ENCODE peak calls at places on chromosomes 13 and 19, in four cellular contexts. N is OCI-M1; Q is iPS-NIHi11; K is CD4-positive, alpha-beta memory T cell. R is an unnamed sample.

GRCh38 chr13:37870895-37871550 is 1.5 kb upstream of the TRPC4 start:
- DNase-seq in N (no peak), Q (peak), K (no peak), R (peak)

GRCh38 chr19:45477713-45478453 is 10.1 kb downstream of the FOSB start:
- DNase-seq in N (no peak), Q (no peak), K (no peak), R (peak)

GRCh38 chr19:3483226-3483628 is at the start of gene SMIM44:
- DNase-seq in N (no peak), Q (no peak), K (no peak), R (no peak)

GRCh38 chr19:6103217-6103644 is 7.1 kb downstream of the RFX2 start:
- DNase-seq in N (no peak), Q (no peak), K (no peak), R (peak)

GRCh38 chr19:54916822-54917221 is 10.9 kb downstream of the NCR1 start:
- DNase-seq in N (no peak), Q (no peak), K (no peak), R (no peak)

GRCh38 chr19:13804830-13805683 is 9.8 kb downstream of the ZSWIM4 start:
- DNase-seq in N (no peak), Q (peak), K (no peak), R (no peak)

GRCh38 chr13:35736876-35737275 is 260.4 kb upstream of the MAB21L1 start:
- DNase-seq in N (no peak), Q (no peak), K (no peak), R (no peak)

GRCh38 chr19:43789029-43789428 is 8.3 kb upstream of the KCNN4 start:
- DNase-seq in N (peak), Q (no peak), K (no peak), R (peak)

GRCh38 chr13:95643471-95643813 is 1.1 kb downstream of the DZIP1 start:
- DNase-seq in N (no peak), Q (no peak), K (no peak), R (no peak)

GRCh38 chr13:99995503-99996176 is 14.1 kb downstream of the ZIC2 start:
- DNase-seq in N (peak), Q (no peak), K (no peak), R (no peak)

GRCh38 chr19:10454267-10454666 is 33.9 kb downstream of the PDE4A start:
- DNase-seq in N (peak), Q (peak), K (no peak), R (no peak)

GRCh38 chr19:10651821-10652220 is 2.3 kb upstream of the ILF3 start:
- DNase-seq in N (no peak), Q (no peak), K (no peak), R (no peak)

GRCh38 chr13:51728972-51729371 is 75.0 kb downstream of the DHRS12 start:
- DNase-seq in N (no peak), Q (no peak), K (no peak), R (peak)

GRCh38 chr13:91133941-91134772 is 213.3 kb upstream of the MIR17HG start:
- DNase-seq in N (peak), Q (peak), K (peak), R (peak)

GRCh38 chr13:99836291-99836690 is 135.3 kb downstream of the ZIC5 start:
- DNase-seq in N (no peak), Q (no peak), K (no peak), R (no peak)

GRCh38 chr19:2424686-2425621 is 2.4 kb downstream of the TIMM13 start:
- DNase-seq in N (no peak), Q (peak), K (no peak), R (peak)